ENCODE peak calls at places on chromosomes 5 and 9, in four cellular contexts. M, D, K and V are unnamed samples.

GRCh38 chr5:27962201-27962600 is 923.8 kb upstream of the CDH9 start:
- DNase-seq in M (no peak), D (no peak), K (no peak), V (no peak)

GRCh38 chr9:129094387-129095169 is 13.7 kb downstream of the DOLPP1 start:
- DNase-seq in M (no peak), D (no peak), K (no peak), V (no peak)

GRCh38 chr5:40827479-40827977 is 7.5 kb downstream of the RPL37 start:
- DNase-seq in K (no peak), D (no peak), M (no peak), V (no peak)

GRCh38 chr5:6733411-6734242 is 20.4 kb downstream of the TENT4A start:
- DNase-seq in M (peak), D (peak), K (no peak), V (peak)

GRCh38 chr5:142819816-142820215 is 49.6 kb downstream of the ARHGAP26 start:
- DNase-seq in D (no peak), M (peak), K (peak), V (no peak)

GRCh38 chr5:118791986-118792734 is 196.2 kb downstream of the DTWD2 start:
- DNase-seq in D (no peak), K (peak), M (peak), V (peak)

GRCh38 chr5:72178910-72179815 is 71.9 kb downstream of the MAP1B start:
- DNase-seq in M (peak), D (no peak), K (peak), V (peak)

GRCh38 chr5:157561105-157561504 is 14.5 kb downstream of the ADAM19 start:
- DNase-seq in D (no peak), M (no peak), K (no peak), V (no peak)

GRCh38 chr5:177154003-177154643 is 20.6 kb downstream of the NSD1 start:
- DNase-seq in D (no peak), M (peak), K (no peak), V (no peak)

GRCh38 chr5:179272326-179273073 is 72.8 kb downstream of the ADAMTS2 start:
- DNase-seq in M (no peak), K (no peak), D (peak), V (no peak)

GRCh38 chr5:139843991-139844390 is 48.4 kb downstream of the PSD2 start:
- DNase-seq in K (no peak), M (no peak), D (no peak), V (no peak)

GRCh38 chr9:23819403-23819802 is 6.6 kb downstream of the ELAVL2 start:
- DNase-seq in M (no peak), K (no peak), D (no peak), V (no peak)

GRCh38 chr9:23811633-23812032 is 14.4 kb downstream of the ELAVL2 start:
- DNase-seq in M (no peak), K (no peak), D (no peak), V (no peak)

GRCh38 chr9:23812673-23813072 is 13.4 kb downstream of the ELAVL2 start:
- DNase-seq in K (no peak), M (no peak), D (no peak), V (no peak)

GRCh38 chr9:23814243-23814642 is 11.8 kb downstream of the ELAVL2 start:
- DNase-seq in D (no peak), M (no peak), K (no peak), V (no peak)
- TF ChIP-seq CTCF in D (no peak), M (no peak), K (no peak), V (no peak)

GRCh38 chr9:18386091-18386490 is 87.9 kb upstream of the ADAMTSL1 start:
- DNase-seq in K (no peak), D (no peak), M (no peak), V (no peak)
- H3K4me3 ChIP-seq in K (no peak), D (no peak), M (no peak), V (no peak)

GRCh38 chr5:169649486-169649885 is 12.4 kb downstream of the DOCK2 start:
- DNase-seq in M (no peak), D (no peak), K (no peak), V (no peak)

GRCh38 chr5:169647566-169647965 is 10.5 kb downstream of the DOCK2 start:
- DNase-seq in M (no peak), D (no peak), K (no peak), V (no peak)

GRCh38 chr5:169646856-169647255 is 9.8 kb downstream of the DOCK2 start:
- DNase-seq in K (no peak), M (no peak), D (no peak), V (no peak)

GRCh38 chr5:169650701-169651331 is 13.7 kb downstream of the DOCK2 start:
- DNase-seq in D (no peak), K (peak), M (peak), V (peak)

DNA sequence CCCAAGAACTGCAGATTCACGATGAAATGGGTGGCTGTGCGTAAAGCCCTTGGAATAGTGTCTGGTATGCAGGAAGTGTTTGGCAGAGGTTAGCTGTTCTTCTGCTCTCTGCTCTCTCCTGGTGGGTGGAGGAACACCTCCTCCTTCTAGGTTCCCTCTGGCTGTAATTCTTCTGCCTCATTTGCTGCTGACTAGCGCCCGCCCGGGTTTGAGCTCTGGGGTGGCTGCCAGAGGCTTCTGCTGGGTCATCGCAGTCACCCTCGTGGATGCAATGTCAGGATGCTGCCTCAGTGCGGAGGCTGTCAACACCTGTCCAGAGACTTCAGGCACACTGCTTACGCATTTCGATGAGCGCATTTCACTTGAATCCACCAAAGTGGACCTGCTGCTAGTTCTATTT is 11.7 kb downstream of the DOCK2 start:
- DNase-seq in D (no peak), M (peak), K (no peak), V (no peak)
- TF ChIP-seq CTCF in D (no peak), M (no peak), K (no peak), V (no peak)

GRCh38 chr9:34985311-34985899 is 4.1 kb upstream of the DNAJB5 start:
- DNase-seq in D (peak), M (peak), K (peak), V (no peak)

GRCh38 chr9:34980181-34980761 is 9.3 kb upstream of the DNAJB5 start:
- DNase-seq in D (no peak), M (no peak), K (no peak), V (no peak)

GRCh38 chr9:34984049-34984448 is 5.5 kb upstream of the DNAJB5 start:
- DNase-seq in K (no peak), D (no peak), M (peak), V (no peak)

GRCh38 chr9:34982352-34982751 is 7.2 kb upstream of the DNAJB5 start:
- DNase-seq in D (peak), K (no peak), M (no peak), V (no peak)

GRCh38 chr9:34983209-34983608 is 6.3 kb upstream of the DNAJB5 start:
- DNase-seq in K (no peak), D (peak), M (no peak), V (no peak)
- H3K4me3 ChIP-seq in K (no peak), D (peak), M (no peak), V (no peak)

GRCh38 chr9:110142253-110142652 is 65.7 kb downstream of the C9orf152 start:
- DNase-seq in D (no peak), K (no peak), M (no peak), V (no peak)

GRCh38 chr9:110140276-110140675 is 67.7 kb downstream of the C9orf152 start:
- DNase-seq in D (no peak), M (no peak), K (no peak), V (no peak)

GRCh38 chr9:110143969-110144545 is 63.9 kb downstream of the C9orf152 start:
- DNase-seq in K (no peak), M (no peak), D (no peak), V (no peak)

GRCh38 chr9:110141118-110141797 is 66.7 kb downstream of the C9orf152 start:
- DNase-seq in M (peak), K (peak), D (no peak), V (peak)

DNA sequence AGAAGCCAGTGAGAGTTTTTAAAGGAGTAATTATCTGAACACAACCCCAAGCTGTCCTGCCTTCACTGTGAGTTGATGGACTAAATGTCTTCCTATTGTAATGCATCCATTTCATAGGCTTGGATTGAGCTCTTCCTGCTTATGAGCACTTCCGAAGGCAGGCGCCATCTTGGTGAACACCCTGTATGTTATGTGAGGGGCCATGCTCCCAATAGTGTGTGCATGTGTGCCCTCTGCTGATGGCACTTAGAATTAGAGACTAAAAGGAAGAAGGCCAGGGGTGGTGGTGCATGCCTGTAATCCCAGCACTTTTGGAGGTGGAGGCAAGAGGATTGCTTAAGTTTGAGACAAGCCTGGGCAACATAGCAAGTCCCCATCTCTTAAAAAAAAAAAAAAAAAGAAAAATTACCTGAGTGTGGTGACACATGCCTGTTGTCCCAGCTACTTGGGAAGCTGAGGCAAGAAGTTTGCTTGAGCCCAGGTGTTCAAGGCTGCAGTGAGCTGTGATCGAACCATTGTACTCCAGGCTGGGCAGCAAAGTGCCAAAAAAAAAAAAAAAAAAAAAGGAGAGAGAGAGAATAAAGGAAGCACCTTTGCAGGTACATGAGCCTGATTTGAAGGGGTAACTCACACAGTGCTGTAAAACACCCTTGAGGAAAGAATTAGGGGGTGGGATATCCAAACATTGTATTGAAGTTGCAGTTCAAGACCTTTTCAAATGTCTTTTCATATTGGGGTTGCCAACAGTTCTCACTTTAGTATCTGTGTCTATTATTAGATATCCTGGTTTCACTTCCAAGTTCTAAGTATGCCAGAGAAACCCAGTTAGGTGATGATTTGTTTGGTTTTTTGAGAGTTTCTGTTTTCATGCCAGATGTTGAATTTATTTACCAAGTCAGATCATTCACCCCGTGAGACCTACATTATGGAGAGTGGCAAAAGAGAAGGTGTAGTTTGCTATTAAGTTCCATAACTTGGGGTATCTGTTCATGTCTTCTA is 64.8 kb downstream of the C9orf152 start:
- DNase-seq in M (no peak), K (no peak), D (no peak), V (no peak)
- TF ChIP-seq CTCF in M (peak), K (no peak), D (no peak), V (peak)

DNA sequence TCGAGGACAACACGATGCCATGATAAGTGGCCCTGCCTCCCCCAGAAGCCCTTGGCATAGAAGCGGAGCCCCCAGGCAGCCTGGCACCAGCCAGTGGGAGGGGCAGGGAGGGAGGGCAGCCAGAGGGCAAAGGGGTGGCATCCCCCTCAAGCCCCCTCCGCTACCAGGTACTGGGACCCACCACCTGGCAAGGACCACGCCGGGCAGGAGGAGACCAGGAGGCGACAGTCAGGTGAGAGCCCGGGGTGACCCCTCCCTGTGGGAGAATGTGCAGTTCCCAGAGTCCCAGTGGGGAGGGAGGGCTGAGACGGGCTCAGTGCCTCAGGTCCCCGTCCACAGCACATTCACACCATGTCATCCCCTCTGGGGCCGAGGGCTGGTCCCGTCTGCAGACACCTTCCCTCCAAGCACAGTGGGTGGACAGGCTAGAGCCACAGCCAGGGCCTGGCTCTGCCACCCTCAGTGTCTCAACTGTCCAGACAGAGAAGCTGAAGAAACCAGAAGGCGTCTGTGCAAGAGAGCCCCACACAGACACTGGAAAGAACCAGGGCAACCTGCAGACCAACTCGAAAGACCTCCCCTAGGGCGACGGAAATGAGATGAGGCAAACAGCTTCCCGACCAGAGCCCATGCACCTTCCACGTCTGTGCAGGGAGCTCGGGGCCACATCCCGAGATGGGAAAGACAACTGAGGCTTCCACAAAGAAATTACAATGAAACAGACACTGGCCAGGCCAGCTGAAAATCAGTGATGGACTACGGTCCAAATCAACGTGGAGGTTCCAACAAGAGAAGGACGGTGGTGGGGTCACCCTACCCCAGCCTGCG is 11.1 kb downstream of the BRD3 start:
- DNase-seq in D (no peak), M (no peak), K (no peak), V (no peak)
- H3K4me3 ChIP-seq in D (no peak), M (no peak), K (no peak), V (no peak)

DNA sequence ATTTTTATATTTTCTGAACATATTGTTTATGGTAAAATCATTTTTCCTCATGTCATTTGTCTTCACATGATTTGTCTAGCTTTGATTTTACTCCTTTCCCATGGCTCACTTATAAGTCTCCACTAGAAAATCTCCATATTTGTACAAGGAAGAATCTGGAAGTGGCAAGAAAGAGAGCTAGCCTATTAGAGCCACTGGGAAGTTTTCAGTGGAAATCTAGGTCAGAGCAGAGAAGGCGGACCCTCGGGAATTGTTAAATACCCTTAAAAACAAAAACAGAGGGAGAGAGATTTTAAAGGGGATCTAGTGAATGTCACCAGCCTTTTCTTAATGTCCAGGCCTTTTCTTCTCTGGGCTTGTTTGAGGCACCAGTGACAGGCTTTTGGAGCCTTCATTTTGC is 56.6 kb downstream of the GRAMD2B start:
- DNase-seq in K (no peak), D (no peak), M (no peak), V (no peak)
- TF ChIP-seq CTCF in K (no peak), D (no peak), M (no peak), V (no peak)